ENCODE peak calls at places on chromosome 14, in four cellular contexts. H, D, N and Q are unnamed samples.

GRCh38 chr14:82451675-82452074 is 918.0 kb upstream of the SEL1L start:
- DNase-seq in D (no peak), N (no peak), H (no peak), Q (no peak)

GRCh38 chr14:85701763-85702162 is 171.8 kb downstream of the FLRT2 start:
- DNase-seq in H (no peak), D (no peak), N (no peak), Q (no peak)

GRCh38 chr14:103688906-103689902 is 26.0 kb downstream of the XRCC3 start:
- DNase-seq in D (no peak), N (no peak), H (peak; percentile 53), Q (no peak)

GRCh38 chr14:28765169-28765906 is 1.2 kb upstream of the FOXG1 start:
- DNase-seq in D (no peak), H (no peak), N (no peak), Q (no peak)

GRCh38 chr14:103854822-103855733 is 7.7 kb upstream of the PPP1R13B start:
- DNase-seq in D (no peak), N (peak; percentile 32), H (no peak), Q (peak; percentile 55)

GRCh38 chr14:103126873-103127304 is 3.6 kb downstream of the TNFAIP2 start:
- DNase-seq in D (no peak), H (no peak), N (no peak), Q (peak; percentile 63)

GRCh38 chr14:22900088-22900799 is 17.2 kb downstream of the REM2 start:
- DNase-seq in D (no peak), N (peak; percentile 71), H (peak; percentile 47), Q (peak; percentile 83)

GRCh38 chr14:48703728-48704467 is 882.3 kb downstream of the RPS29 start:
- DNase-seq in N (no peak), D (no peak), H (no peak), Q (no peak)

GRCh38 chr14:68211421-68211820 is 391.8 kb downstream of the RAD51B start:
- DNase-seq in H (no peak), N (no peak), D (no peak), Q (no peak)

GRCh38 chr14:68208218-68208617 is 388.6 kb downstream of the RAD51B start:
- DNase-seq in D (no peak), H (no peak), N (no peak), Q (no peak)

GRCh38 chr14:68211886-68212285 is 392.3 kb downstream of the RAD51B start:
- DNase-seq in H (no peak), N (no peak), D (no peak), Q (no peak)

GRCh38 chr14:68208726-68209125 is 389.1 kb downstream of the RAD51B start:
- DNase-seq in D (no peak), N (no peak), H (no peak), Q (no peak)

DNA sequence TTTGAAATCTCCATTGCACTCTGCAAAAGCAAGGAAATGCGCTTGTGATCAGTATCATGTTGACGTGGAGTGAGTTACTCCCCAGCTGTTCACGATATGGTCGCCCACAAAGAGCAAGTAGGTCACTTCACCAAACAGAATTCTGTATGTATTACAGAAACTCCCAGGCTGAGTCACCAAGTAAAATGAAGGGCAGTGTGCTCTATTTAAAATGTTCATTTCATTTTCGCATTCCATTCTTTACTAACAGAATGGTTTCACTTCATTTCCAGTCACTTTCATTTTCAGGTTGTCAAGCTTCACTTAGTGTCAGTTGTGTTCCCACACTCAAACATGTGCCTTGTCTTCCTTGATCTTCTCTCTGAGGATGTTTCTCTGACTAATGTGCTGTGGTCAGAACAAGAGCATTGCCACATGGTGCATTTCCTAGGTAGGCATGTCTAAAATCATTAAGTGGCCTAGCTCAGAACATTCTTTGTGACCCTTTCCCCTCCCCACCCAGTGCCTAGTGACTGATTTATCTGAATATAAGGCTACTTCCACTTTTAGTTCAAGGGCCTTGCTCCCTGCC is 391.2 kb downstream of the RAD51B start:
- DNase-seq in D (no peak), N (peak; percentile 22), H (peak; percentile 100), Q (peak; percentile 39)
- TF ChIP-seq SRF in D (no peak), N (no peak), H (no peak), Q (no peak)

GRCh38 chr14:44339256-44339655 is 167.8 kb downstream of the FSCB start:
- DNase-seq in D (no peak), H (no peak), N (no peak), Q (no peak)
- TF ChIP-seq BRCA1 in D (no peak), H (no peak), N (no peak), Q (no peak)

GRCh38 chr14:53542692-53543091 is 389.6 kb upstream of the DDHD1 start:
- DNase-seq in H (no peak), D (no peak), N (no peak), Q (peak; percentile 44)

GRCh38 chr14:53537421-53538315 is 384.5 kb upstream of the DDHD1 start:
- DNase-seq in H (no peak), N (no peak), D (no peak), Q (no peak)

GRCh38 chr14:53538316-53538851 is 385.3 kb upstream of the DDHD1 start:
- DNase-seq in D (no peak), H (no peak), N (no peak), Q (no peak)

GRCh38 chr14:53536446-53536845 is 383.3 kb upstream of the DDHD1 start:
- DNase-seq in H (no peak), N (no peak), D (no peak), Q (no peak)

DNA sequence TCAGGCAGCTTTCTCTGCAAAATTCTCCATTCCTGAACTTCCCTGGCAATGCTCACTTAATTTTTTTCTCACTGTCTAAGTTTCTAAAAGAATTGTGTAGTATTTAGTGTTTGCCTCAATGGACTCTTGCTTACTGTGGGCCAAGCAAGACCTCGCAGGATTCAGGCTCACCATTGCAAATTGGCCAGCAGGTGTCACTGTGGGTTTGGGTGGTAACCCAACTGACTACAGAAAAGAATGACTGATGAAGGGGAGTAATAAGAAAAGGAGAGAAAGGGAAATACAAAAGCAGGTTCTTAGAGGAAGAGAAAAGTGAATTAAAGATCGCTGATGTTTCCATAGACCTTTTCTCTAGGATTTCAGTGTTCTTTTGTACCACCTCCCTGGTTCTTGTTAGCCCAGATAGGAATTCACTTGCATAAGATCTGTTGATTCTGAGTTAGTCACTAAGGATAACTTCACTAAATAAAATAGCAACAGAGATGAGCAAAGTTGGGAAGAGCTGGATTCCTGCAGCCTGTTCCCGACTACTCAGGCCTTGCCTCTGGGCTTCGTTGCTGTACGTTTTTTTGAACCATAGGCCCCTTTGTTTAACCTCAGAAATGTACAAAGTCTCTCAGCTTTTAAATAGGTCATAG is 386.5 kb upstream of the DDHD1 start:
- DNase-seq in D (peak; percentile 70), H (peak; percentile 41), N (peak; percentile 24), Q (peak; percentile 73)
- TF ChIP-seq SRF in D (no peak), H (no peak), N (no peak), Q (no peak)

GRCh38 chr14:32104308-32104707 is 27.2 kb downstream of the ARHGAP5 start:
- DNase-seq in H (no peak), N (no peak), D (no peak), Q (no peak)
- TF ChIP-seq BRCA1 in H (no peak), N (no peak), D (no peak), Q (no peak)